ENCODE peak calls at places on chromosomes 12 and 14, in eight cellular contexts. One of them, this sample, is unnamed.

GRCh38 chr14:79841433-79841832 is 369.9 kb downstream of the DIO2 start:
- DNase-seq in HS-27A: no peak
- DNase-seq in C1 segment of cervical spinal cord: no peak
- DNase-seq in T-helper 9 cell: no peak
- DNase-seq in omental fat pad: no peak
- DNase-seq in activated T-cell treated with anti-CD3 and anti-CD28 coated beads, Interleukin-2, amount 50 U/mL, for 72 hours: no peak
- DNase-seq in NB4: no peak
- DNase-seq in fibroblast of mammary gland: no peak
- DNase-seq in this sample: no peak

GRCh38 chr14:95183532-95184412 is 26.4 kb upstream of the DICER1 start:
- DNase-seq in HS-27A: no peak
- DNase-seq in C1 segment of cervical spinal cord: no peak
- DNase-seq in T-helper 9 cell: no peak
- DNase-seq in omental fat pad: no peak
- DNase-seq in activated T-cell treated with anti-CD3 and anti-CD28 coated beads, Interleukin-2, amount 50 U/mL, for 72 hours: no peak
- DNase-seq in NB4: peak; percentile 28
- DNase-seq in fibroblast of mammary gland: no peak
- DNase-seq in this sample: no peak

GRCh38 chr14:77574446-77575125 is 41.9 kb downstream of the SPTLC2 start:
- DNase-seq in HS-27A: peak; percentile 19
- DNase-seq in C1 segment of cervical spinal cord: no peak
- DNase-seq in T-helper 9 cell: no peak
- DNase-seq in omental fat pad: no peak
- DNase-seq in activated T-cell treated with anti-CD3 and anti-CD28 coated beads, Interleukin-2, amount 50 U/mL, for 72 hours: no peak
- DNase-seq in NB4: no peak
- DNase-seq in fibroblast of mammary gland: peak; percentile 18
- DNase-seq in this sample: no peak

GRCh38 chr14:31286456-31287293 is 79.1 kb upstream of the HECTD1 start:
- DNase-seq in HS-27A: no peak
- DNase-seq in C1 segment of cervical spinal cord: no peak
- DNase-seq in T-helper 9 cell: no peak
- DNase-seq in omental fat pad: no peak
- DNase-seq in activated T-cell treated with anti-CD3 and anti-CD28 coated beads, Interleukin-2, amount 50 U/mL, for 72 hours: no peak
- DNase-seq in NB4: no peak
- DNase-seq in fibroblast of mammary gland: no peak
- DNase-seq in this sample: no peak

GRCh38 chr12:43930032-43930431 is 94.2 kb downstream of the TMEM117 start:
- DNase-seq in HS-27A: no peak
- DNase-seq in C1 segment of cervical spinal cord: no peak
- DNase-seq in T-helper 9 cell: no peak
- DNase-seq in omental fat pad: no peak
- DNase-seq in activated T-cell treated with anti-CD3 and anti-CD28 coated beads, Interleukin-2, amount 50 U/mL, for 72 hours: no peak
- DNase-seq in NB4: no peak
- DNase-seq in fibroblast of mammary gland: no peak
- DNase-seq in this sample: no peak

GRCh38 chr14:73651005-73651404 is 6.2 kb downstream of the DNAL1 start:
- DNase-seq in HS-27A: no peak
- DNase-seq in C1 segment of cervical spinal cord: no peak
- DNase-seq in T-helper 9 cell: no peak
- DNase-seq in omental fat pad: no peak
- DNase-seq in activated T-cell treated with anti-CD3 and anti-CD28 coated beads, Interleukin-2, amount 50 U/mL, for 72 hours: no peak
- DNase-seq in NB4: no peak
- DNase-seq in fibroblast of mammary gland: no peak
- DNase-seq in this sample: no peak

GRCh38 chr12:82182601-82183000 is 175.6 kb downstream of the CCDC59 start:
- DNase-seq in HS-27A: no peak
- DNase-seq in C1 segment of cervical spinal cord: no peak
- DNase-seq in T-helper 9 cell: no peak
- DNase-seq in omental fat pad: no peak
- DNase-seq in activated T-cell treated with anti-CD3 and anti-CD28 coated beads, Interleukin-2, amount 50 U/mL, for 72 hours: no peak
- DNase-seq in NB4: no peak
- DNase-seq in fibroblast of mammary gland: no peak
- DNase-seq in this sample: no peak

GRCh38 chr14:103732868-103733626 is 17.4 kb downstream of the ZFYVE21 start:
- DNase-seq in HS-27A: no peak
- DNase-seq in C1 segment of cervical spinal cord: no peak
- DNase-seq in T-helper 9 cell: no peak
- DNase-seq in omental fat pad: no peak
- DNase-seq in activated T-cell treated with anti-CD3 and anti-CD28 coated beads, Interleukin-2, amount 50 U/mL, for 72 hours: no peak
- DNase-seq in NB4: no peak
- DNase-seq in fibroblast of mammary gland: no peak
- DNase-seq in this sample: no peak

GRCh38 chr12:101468948-101469347 is 6.2 kb upstream of the SPIC start:
- DNase-seq in HS-27A: no peak
- DNase-seq in C1 segment of cervical spinal cord: no peak
- DNase-seq in T-helper 9 cell: no peak
- DNase-seq in omental fat pad: no peak
- DNase-seq in activated T-cell treated with anti-CD3 and anti-CD28 coated beads, Interleukin-2, amount 50 U/mL, for 72 hours: no peak
- DNase-seq in NB4: no peak
- DNase-seq in fibroblast of mammary gland: no peak
- DNase-seq in this sample: no peak

GRCh38 chr14:90342327-90342726 is 10.6 kb upstream of the NRDE2 start:
- DNase-seq in HS-27A: no peak
- DNase-seq in C1 segment of cervical spinal cord: no peak
- DNase-seq in T-helper 9 cell: no peak
- DNase-seq in omental fat pad: no peak
- DNase-seq in activated T-cell treated with anti-CD3 and anti-CD28 coated beads, Interleukin-2, amount 50 U/mL, for 72 hours: no peak
- DNase-seq in NB4: no peak
- DNase-seq in fibroblast of mammary gland: no peak
- DNase-seq in this sample: no peak

GRCh38 chr12:48957141-48958048 is at the start of gene ARF3:
- DNase-seq in HS-27A: peak; percentile 62
- DNase-seq in C1 segment of cervical spinal cord: peak; percentile 84
- DNase-seq in T-helper 9 cell: peak; percentile 94
- DNase-seq in omental fat pad: peak; percentile 97
- DNase-seq in activated T-cell treated with anti-CD3 and anti-CD28 coated beads, Interleukin-2, amount 50 U/mL, for 72 hours: peak; percentile 94
- DNase-seq in NB4: peak; percentile 97
- DNase-seq in fibroblast of mammary gland: peak; percentile 83
- DNase-seq in this sample: peak; percentile 22

GRCh38 chr12:106317406-106318082 is 15.0 kb downstream of the TCP11L2 start:
- DNase-seq in HS-27A: no peak
- DNase-seq in C1 segment of cervical spinal cord: no peak
- DNase-seq in T-helper 9 cell: no peak
- DNase-seq in omental fat pad: no peak
- DNase-seq in activated T-cell treated with anti-CD3 and anti-CD28 coated beads, Interleukin-2, amount 50 U/mL, for 72 hours: no peak
- DNase-seq in NB4: no peak
- DNase-seq in fibroblast of mammary gland: no peak
- DNase-seq in this sample: no peak

GRCh38 chr12:80273144-80273543 is 170.9 kb upstream of the PTPRQ start:
- DNase-seq in HS-27A: no peak
- DNase-seq in C1 segment of cervical spinal cord: no peak
- DNase-seq in T-helper 9 cell: no peak
- DNase-seq in omental fat pad: no peak
- DNase-seq in activated T-cell treated with anti-CD3 and anti-CD28 coated beads, Interleukin-2, amount 50 U/mL, for 72 hours: no peak
- DNase-seq in NB4: no peak
- DNase-seq in fibroblast of mammary gland: no peak
- DNase-seq in this sample: no peak

GRCh38 chr12:71282925-71283324 is 125.1 kb upstream of the TSPAN8 start:
- DNase-seq in HS-27A: no peak
- DNase-seq in C1 segment of cervical spinal cord: no peak
- DNase-seq in T-helper 9 cell: no peak
- DNase-seq in omental fat pad: no peak
- DNase-seq in activated T-cell treated with anti-CD3 and anti-CD28 coated beads, Interleukin-2, amount 50 U/mL, for 72 hours: no peak
- DNase-seq in NB4: no peak
- DNase-seq in fibroblast of mammary gland: no peak
- DNase-seq in this sample: no peak

GRCh38 chr12:104805186-104805585 is 152.9 kb downstream of the SLC41A2 start:
- DNase-seq in HS-27A: peak; percentile 24
- DNase-seq in C1 segment of cervical spinal cord: no peak
- DNase-seq in T-helper 9 cell: no peak
- DNase-seq in omental fat pad: no peak
- DNase-seq in activated T-cell treated with anti-CD3 and anti-CD28 coated beads, Interleukin-2, amount 50 U/mL, for 72 hours: no peak
- DNase-seq in NB4: no peak
- DNase-seq in fibroblast of mammary gland: peak; percentile 70
- DNase-seq in this sample: no peak

GRCh38 chr14:96267336-96267735 is 11.3 kb downstream of the BDKRB1 start:
- DNase-seq in HS-27A: no peak
- DNase-seq in C1 segment of cervical spinal cord: no peak
- DNase-seq in T-helper 9 cell: no peak
- DNase-seq in omental fat pad: no peak
- DNase-seq in activated T-cell treated with anti-CD3 and anti-CD28 coated beads, Interleukin-2, amount 50 U/mL, for 72 hours: no peak
- DNase-seq in NB4: no peak
- DNase-seq in fibroblast of mammary gland: peak; percentile 93
- DNase-seq in this sample: no peak

GRCh38 chr14:75452900-75453816 is 25.3 kb downstream of the JDP2 start:
- DNase-seq in HS-27A: peak; percentile 54
- DNase-seq in C1 segment of cervical spinal cord: peak; percentile 32
- DNase-seq in T-helper 9 cell: no peak
- DNase-seq in omental fat pad: no peak
- DNase-seq in activated T-cell treated with anti-CD3 and anti-CD28 coated beads, Interleukin-2, amount 50 U/mL, for 72 hours: no peak
- DNase-seq in NB4: peak; percentile 86
- DNase-seq in fibroblast of mammary gland: peak; percentile 90
- DNase-seq in this sample: no peak

GRCh38 chr12:130761537-130762318 is 45.6 kb upstream of the RIMBP2 start:
- DNase-seq in HS-27A: no peak
- DNase-seq in C1 segment of cervical spinal cord: peak; percentile 44
- DNase-seq in T-helper 9 cell: peak; percentile 42
- DNase-seq in omental fat pad: no peak
- DNase-seq in activated T-cell treated with anti-CD3 and anti-CD28 coated beads, Interleukin-2, amount 50 U/mL, for 72 hours: peak; percentile 73
- DNase-seq in NB4: peak; percentile 75
- DNase-seq in fibroblast of mammary gland: peak; percentile 42
- DNase-seq in this sample: no peak

GRCh38 chr12:57388425-57388824 is 42.4 kb downstream of the R3HDM2 start:
- DNase-seq in HS-27A: no peak
- DNase-seq in C1 segment of cervical spinal cord: no peak
- DNase-seq in T-helper 9 cell: no peak
- DNase-seq in omental fat pad: no peak
- DNase-seq in activated T-cell treated with anti-CD3 and anti-CD28 coated beads, Interleukin-2, amount 50 U/mL, for 72 hours: no peak
- DNase-seq in NB4: no peak
- DNase-seq in fibroblast of mammary gland: no peak
- DNase-seq in this sample: no peak

GRCh38 chr12:77928078-77928477 is 97.4 kb downstream of the NAV3 start:
- DNase-seq in HS-27A: no peak
- DNase-seq in C1 segment of cervical spinal cord: no peak
- DNase-seq in T-helper 9 cell: no peak
- DNase-seq in omental fat pad: no peak
- DNase-seq in activated T-cell treated with anti-CD3 and anti-CD28 coated beads, Interleukin-2, amount 50 U/mL, for 72 hours: no peak
- DNase-seq in NB4: no peak
- DNase-seq in fibroblast of mammary gland: no peak
- DNase-seq in this sample: no peak

GRCh38 chr12:108273217-108273616 is 65.9 kb downstream of the CMKLR1 start:
- DNase-seq in HS-27A: no peak
- DNase-seq in C1 segment of cervical spinal cord: no peak
- DNase-seq in T-helper 9 cell: no peak
- DNase-seq in omental fat pad: no peak
- DNase-seq in activated T-cell treated with anti-CD3 and anti-CD28 coated beads, Interleukin-2, amount 50 U/mL, for 72 hours: no peak
- DNase-seq in NB4: no peak
- DNase-seq in fibroblast of mammary gland: no peak
- DNase-seq in this sample: no peak

GRCh38 chr14:103228076-103228806 is 105.0 kb downstream of the TNFAIP2 start:
- DNase-seq in HS-27A: no peak
- DNase-seq in C1 segment of cervical spinal cord: no peak
- DNase-seq in T-helper 9 cell: no peak
- DNase-seq in omental fat pad: no peak
- DNase-seq in activated T-cell treated with anti-CD3 and anti-CD28 coated beads, Interleukin-2, amount 50 U/mL, for 72 hours: no peak
- DNase-seq in NB4: no peak
- DNase-seq in fibroblast of mammary gland: no peak
- DNase-seq in this sample: no peak

GRCh38 chr14:50573862-50574261 is 13.9 kb downstream of the ATL1 start:
- DNase-seq in HS-27A: no peak
- DNase-seq in C1 segment of cervical spinal cord: no peak
- DNase-seq in T-helper 9 cell: no peak
- DNase-seq in omental fat pad: no peak
- DNase-seq in activated T-cell treated with anti-CD3 and anti-CD28 coated beads, Interleukin-2, amount 50 U/mL, for 72 hours: no peak
- DNase-seq in NB4: no peak
- DNase-seq in fibroblast of mammary gland: no peak
- DNase-seq in this sample: no peak

GRCh38 chr12:64665506-64665905 is 55.2 kb downstream of the RASSF3 start:
- DNase-seq in HS-27A: no peak
- DNase-seq in C1 segment of cervical spinal cord: no peak
- DNase-seq in T-helper 9 cell: peak; percentile 51
- DNase-seq in omental fat pad: no peak
- DNase-seq in activated T-cell treated with anti-CD3 and anti-CD28 coated beads, Interleukin-2, amount 50 U/mL, for 72 hours: peak; percentile 53
- DNase-seq in NB4: no peak
- DNase-seq in fibroblast of mammary gland: peak; percentile 6
- DNase-seq in this sample: no peak

GRCh38 chr14:36955967-36956366 is 216.4 kb downstream of the SLC25A21 start:
- DNase-seq in HS-27A: no peak
- DNase-seq in C1 segment of cervical spinal cord: no peak
- DNase-seq in T-helper 9 cell: no peak
- DNase-seq in omental fat pad: no peak
- DNase-seq in activated T-cell treated with anti-CD3 and anti-CD28 coated beads, Interleukin-2, amount 50 U/mL, for 72 hours: no peak
- DNase-seq in NB4: no peak
- DNase-seq in fibroblast of mammary gland: no peak
- DNase-seq in this sample: no peak

GRCh38 chr12:65205886-65206285 is 36.5 kb downstream of the LEMD3 start:
- DNase-seq in HS-27A: no peak
- DNase-seq in C1 segment of cervical spinal cord: no peak
- DNase-seq in T-helper 9 cell: no peak
- DNase-seq in omental fat pad: no peak
- DNase-seq in activated T-cell treated with anti-CD3 and anti-CD28 coated beads, Interleukin-2, amount 50 U/mL, for 72 hours: no peak
- DNase-seq in NB4: peak; percentile 14
- DNase-seq in fibroblast of mammary gland: no peak
- DNase-seq in this sample: no peak